ENCODE peak calls at places on chromosomes 12 and 14, in ten cellular contexts. One of them, this sample, is unnamed.

GRCh38 chr12:100955139-100955538 is 160.6 kb downstream of the ANO4 start:
- DNase-seq in natural killer cell treated with Interleukin-12 subunit alpha and Interleukin-12 subunit beta and Interleukin-15 and Interleukin-18, amount 100 ng/mL, for 72 hours: no peak
- DNase-seq in neural progenitor cell: no peak
- DNase-seq in GM23338: peak; percentile 57
- DNase-seq in progenitor cell of endocrine pancreas: no peak
- DNase-seq in HT-29: no peak
- DNase-seq in fibroblast of pulmonary artery: peak; percentile 72
- DNase-seq in T-helper 2 cell: no peak
- DNase-seq in activated CD4-positive, CD25-positive, alpha-beta regulatory T cell treated with anti-CD3 and anti-CD28 coated beads, Interleukin-2, amount 50 U/mL, for 72 hours: no peak
- DNase-seq in posterior vena cava: no peak
- DNase-seq in this sample: no peak

GRCh38 chr14:26132061-26132460 is 465.8 kb downstream of the NOVA1 start:
- DNase-seq in HT-29: no peak
- DNase-seq in neural progenitor cell: no peak
- DNase-seq in progenitor cell of endocrine pancreas: no peak
- DNase-seq in natural killer cell treated with Interleukin-12 subunit alpha and Interleukin-12 subunit beta and Interleukin-15 and Interleukin-18, amount 100 ng/mL, for 72 hours: no peak
- DNase-seq in posterior vena cava: no peak
- DNase-seq in GM23338: no peak
- DNase-seq in T-helper 2 cell: no peak
- DNase-seq in activated CD4-positive, CD25-positive, alpha-beta regulatory T cell treated with anti-CD3 and anti-CD28 coated beads, Interleukin-2, amount 50 U/mL, for 72 hours: no peak
- DNase-seq in fibroblast of pulmonary artery: peak; percentile 80
- DNase-seq in this sample: no peak

GRCh38 chr14:92475451-92476187 is 38.0 kb upstream of the RIN3 start:
- DNase-seq in activated CD4-positive, CD25-positive, alpha-beta regulatory T cell treated with anti-CD3 and anti-CD28 coated beads, Interleukin-2, amount 50 U/mL, for 72 hours: no peak
- DNase-seq in neural progenitor cell: no peak
- DNase-seq in fibroblast of pulmonary artery: peak; percentile 95
- DNase-seq in natural killer cell treated with Interleukin-12 subunit alpha and Interleukin-12 subunit beta and Interleukin-15 and Interleukin-18, amount 100 ng/mL, for 72 hours: no peak
- DNase-seq in HT-29: no peak
- DNase-seq in T-helper 2 cell: no peak
- DNase-seq in progenitor cell of endocrine pancreas: no peak
- DNase-seq in posterior vena cava: no peak
- DNase-seq in GM23338: no peak
- DNase-seq in this sample: no peak

GRCh38 chr12:66188584-66189475 is at the start of gene IRAK3:
- DNase-seq in neural progenitor cell: peak; percentile 74
- DNase-seq in T-helper 2 cell: peak; percentile 22
- DNase-seq in fibroblast of pulmonary artery: peak; percentile 82
- DNase-seq in posterior vena cava: peak; percentile 98
- DNase-seq in GM23338: peak; percentile 69
- DNase-seq in activated CD4-positive, CD25-positive, alpha-beta regulatory T cell treated with anti-CD3 and anti-CD28 coated beads, Interleukin-2, amount 50 U/mL, for 72 hours: peak; percentile 52
- DNase-seq in progenitor cell of endocrine pancreas: peak; percentile 30
- DNase-seq in natural killer cell treated with Interleukin-12 subunit alpha and Interleukin-12 subunit beta and Interleukin-15 and Interleukin-18, amount 100 ng/mL, for 72 hours: peak; percentile 92
- DNase-seq in HT-29: no peak
- DNase-seq in this sample: no peak

GRCh38 chr14:89240414-89240813 is 176.6 kb downstream of the FOXN3 start:
- DNase-seq in GM23338: no peak
- DNase-seq in neural progenitor cell: no peak
- DNase-seq in T-helper 2 cell: no peak
- DNase-seq in progenitor cell of endocrine pancreas: no peak
- DNase-seq in natural killer cell treated with Interleukin-12 subunit alpha and Interleukin-12 subunit beta and Interleukin-15 and Interleukin-18, amount 100 ng/mL, for 72 hours: no peak
- DNase-seq in fibroblast of pulmonary artery: peak; percentile 31
- DNase-seq in posterior vena cava: no peak
- DNase-seq in activated CD4-positive, CD25-positive, alpha-beta regulatory T cell treated with anti-CD3 and anti-CD28 coated beads, Interleukin-2, amount 50 U/mL, for 72 hours: no peak
- DNase-seq in HT-29: no peak
- DNase-seq in this sample: no peak

GRCh38 chr12:44628180-44628579 is 247.9 kb downstream of the NELL2 start:
- DNase-seq in neural progenitor cell: no peak
- DNase-seq in fibroblast of pulmonary artery: no peak
- DNase-seq in progenitor cell of endocrine pancreas: no peak
- DNase-seq in posterior vena cava: no peak
- DNase-seq in T-helper 2 cell: no peak
- DNase-seq in GM23338: no peak
- DNase-seq in natural killer cell treated with Interleukin-12 subunit alpha and Interleukin-12 subunit beta and Interleukin-15 and Interleukin-18, amount 100 ng/mL, for 72 hours: no peak
- DNase-seq in HT-29: no peak
- DNase-seq in activated CD4-positive, CD25-positive, alpha-beta regulatory T cell treated with anti-CD3 and anti-CD28 coated beads, Interleukin-2, amount 50 U/mL, for 72 hours: no peak
- DNase-seq in this sample: no peak

GRCh38 chr14:99780690-99781089 is 12.5 kb upstream of the EML1 start:
- DNase-seq in activated CD4-positive, CD25-positive, alpha-beta regulatory T cell treated with anti-CD3 and anti-CD28 coated beads, Interleukin-2, amount 50 U/mL, for 72 hours: no peak
- DNase-seq in posterior vena cava: no peak
- DNase-seq in progenitor cell of endocrine pancreas: no peak
- DNase-seq in GM23338: no peak
- DNase-seq in neural progenitor cell: no peak
- DNase-seq in fibroblast of pulmonary artery: no peak
- DNase-seq in natural killer cell treated with Interleukin-12 subunit alpha and Interleukin-12 subunit beta and Interleukin-15 and Interleukin-18, amount 100 ng/mL, for 72 hours: no peak
- DNase-seq in HT-29: no peak
- DNase-seq in T-helper 2 cell: no peak
- DNase-seq in this sample: no peak

GRCh38 chr12:65511134-65511912 is 232.8 kb downstream of the MSRB3 start:
- DNase-seq in posterior vena cava: no peak
- DNase-seq in T-helper 2 cell: no peak
- DNase-seq in activated CD4-positive, CD25-positive, alpha-beta regulatory T cell treated with anti-CD3 and anti-CD28 coated beads, Interleukin-2, amount 50 U/mL, for 72 hours: no peak
- DNase-seq in neural progenitor cell: no peak
- DNase-seq in GM23338: no peak
- DNase-seq in natural killer cell treated with Interleukin-12 subunit alpha and Interleukin-12 subunit beta and Interleukin-15 and Interleukin-18, amount 100 ng/mL, for 72 hours: no peak
- DNase-seq in progenitor cell of endocrine pancreas: no peak
- DNase-seq in HT-29: no peak
- DNase-seq in fibroblast of pulmonary artery: no peak
- DNase-seq in this sample: no peak

GRCh38 chr14:38107216-38107631 is 100.5 kb upstream of the SSTR1 start:
- DNase-seq in activated CD4-positive, CD25-positive, alpha-beta regulatory T cell treated with anti-CD3 and anti-CD28 coated beads, Interleukin-2, amount 50 U/mL, for 72 hours: no peak
- DNase-seq in neural progenitor cell: no peak
- DNase-seq in HT-29: no peak
- DNase-seq in posterior vena cava: no peak
- DNase-seq in fibroblast of pulmonary artery: no peak
- DNase-seq in T-helper 2 cell: no peak
- DNase-seq in progenitor cell of endocrine pancreas: no peak
- DNase-seq in GM23338: no peak
- DNase-seq in natural killer cell treated with Interleukin-12 subunit alpha and Interleukin-12 subunit beta and Interleukin-15 and Interleukin-18, amount 100 ng/mL, for 72 hours: peak; percentile 84
- DNase-seq in this sample: no peak

GRCh38 chr14:21523203-21523602 is 2.9 kb downstream of the SALL2 start:
- DNase-seq in neural progenitor cell: no peak
- DNase-seq in GM23338: no peak
- DNase-seq in HT-29: no peak
- DNase-seq in T-helper 2 cell: no peak
- DNase-seq in activated CD4-positive, CD25-positive, alpha-beta regulatory T cell treated with anti-CD3 and anti-CD28 coated beads, Interleukin-2, amount 50 U/mL, for 72 hours: no peak
- DNase-seq in progenitor cell of endocrine pancreas: no peak
- DNase-seq in natural killer cell treated with Interleukin-12 subunit alpha and Interleukin-12 subunit beta and Interleukin-15 and Interleukin-18, amount 100 ng/mL, for 72 hours: no peak
- DNase-seq in fibroblast of pulmonary artery: no peak
- DNase-seq in posterior vena cava: no peak
- DNase-seq in this sample: no peak

GRCh38 chr12:55829967-55830600 is 697 bp upstream of the DNAJC14 start:
- DNase-seq in HT-29: no peak
- DNase-seq in GM23338: peak; percentile 77
- DNase-seq in fibroblast of pulmonary artery: no peak
- DNase-seq in activated CD4-positive, CD25-positive, alpha-beta regulatory T cell treated with anti-CD3 and anti-CD28 coated beads, Interleukin-2, amount 50 U/mL, for 72 hours: peak; percentile 48
- DNase-seq in neural progenitor cell: peak; percentile 78
- DNase-seq in posterior vena cava: peak; percentile 90
- DNase-seq in T-helper 2 cell: peak; percentile 6
- DNase-seq in natural killer cell treated with Interleukin-12 subunit alpha and Interleukin-12 subunit beta and Interleukin-15 and Interleukin-18, amount 100 ng/mL, for 72 hours: no peak
- DNase-seq in progenitor cell of endocrine pancreas: peak; percentile 34
- DNase-seq in this sample: no peak

GRCh38 chr12:90211017-90211416 is 502.4 kb upstream of the ATP2B1 start:
- DNase-seq in activated CD4-positive, CD25-positive, alpha-beta regulatory T cell treated with anti-CD3 and anti-CD28 coated beads, Interleukin-2, amount 50 U/mL, for 72 hours: no peak
- DNase-seq in HT-29: peak; percentile 29
- DNase-seq in natural killer cell treated with Interleukin-12 subunit alpha and Interleukin-12 subunit beta and Interleukin-15 and Interleukin-18, amount 100 ng/mL, for 72 hours: no peak
- DNase-seq in T-helper 2 cell: no peak
- DNase-seq in fibroblast of pulmonary artery: peak; percentile 52
- DNase-seq in neural progenitor cell: no peak
- DNase-seq in posterior vena cava: no peak
- DNase-seq in GM23338: no peak
- DNase-seq in progenitor cell of endocrine pancreas: no peak
- DNase-seq in this sample: no peak

GRCh38 chr12:57522887-57523705 is 472 bp downstream of the MBD6 start:
- DNase-seq in posterior vena cava: peak; percentile 91
- DNase-seq in fibroblast of pulmonary artery: peak; percentile 68
- DNase-seq in neural progenitor cell: no peak
- DNase-seq in T-helper 2 cell: no peak
- DNase-seq in activated CD4-positive, CD25-positive, alpha-beta regulatory T cell treated with anti-CD3 and anti-CD28 coated beads, Interleukin-2, amount 50 U/mL, for 72 hours: no peak
- DNase-seq in HT-29: peak; percentile 49
- DNase-seq in GM23338: peak; percentile 82
- DNase-seq in progenitor cell of endocrine pancreas: peak; percentile 37
- DNase-seq in natural killer cell treated with Interleukin-12 subunit alpha and Interleukin-12 subunit beta and Interleukin-15 and Interleukin-18, amount 100 ng/mL, for 72 hours: no peak
- DNase-seq in this sample: no peak

GRCh38 chr12:113190761-113191160 is 5.2 kb downstream of the RITA1 start:
- DNase-seq in posterior vena cava: no peak
- DNase-seq in T-helper 2 cell: no peak
- DNase-seq in GM23338: peak; percentile 62
- DNase-seq in progenitor cell of endocrine pancreas: no peak
- DNase-seq in activated CD4-positive, CD25-positive, alpha-beta regulatory T cell treated with anti-CD3 and anti-CD28 coated beads, Interleukin-2, amount 50 U/mL, for 72 hours: no peak
- DNase-seq in neural progenitor cell: peak; percentile 56
- DNase-seq in fibroblast of pulmonary artery: peak; percentile 48
- DNase-seq in HT-29: peak; percentile 16
- DNase-seq in natural killer cell treated with Interleukin-12 subunit alpha and Interleukin-12 subunit beta and Interleukin-15 and Interleukin-18, amount 100 ng/mL, for 72 hours: no peak
- DNase-seq in this sample: no peak

GRCh38 chr12:94260717-94261116 is 112.3 kb downstream of the PLXNC1 start:
- DNase-seq in progenitor cell of endocrine pancreas: no peak
- DNase-seq in T-helper 2 cell: no peak
- DNase-seq in neural progenitor cell: no peak
- DNase-seq in activated CD4-positive, CD25-positive, alpha-beta regulatory T cell treated with anti-CD3 and anti-CD28 coated beads, Interleukin-2, amount 50 U/mL, for 72 hours: no peak
- DNase-seq in fibroblast of pulmonary artery: no peak
- DNase-seq in HT-29: no peak
- DNase-seq in posterior vena cava: no peak
- DNase-seq in GM23338: no peak
- DNase-seq in natural killer cell treated with Interleukin-12 subunit alpha and Interleukin-12 subunit beta and Interleukin-15 and Interleukin-18, amount 100 ng/mL, for 72 hours: no peak
- DNase-seq in this sample: no peak

GRCh38 chr12:11171953-11172675 is 1.1 kb downstream of the SMIM10L1 start:
- DNase-seq in T-helper 2 cell: no peak
- DNase-seq in HT-29: peak; percentile 58
- DNase-seq in natural killer cell treated with Interleukin-12 subunit alpha and Interleukin-12 subunit beta and Interleukin-15 and Interleukin-18, amount 100 ng/mL, for 72 hours: no peak
- DNase-seq in neural progenitor cell: peak; percentile 22
- DNase-seq in fibroblast of pulmonary artery: peak; percentile 39
- DNase-seq in GM23338: peak; percentile 43
- DNase-seq in progenitor cell of endocrine pancreas: no peak
- DNase-seq in posterior vena cava: no peak
- DNase-seq in activated CD4-positive, CD25-positive, alpha-beta regulatory T cell treated with anti-CD3 and anti-CD28 coated beads, Interleukin-2, amount 50 U/mL, for 72 hours: no peak
- DNase-seq in this sample: no peak

GRCh38 chr14:43019826-43020225 is 1413.2 kb downstream of the LRFN5 start:
- DNase-seq in progenitor cell of endocrine pancreas: no peak
- DNase-seq in natural killer cell treated with Interleukin-12 subunit alpha and Interleukin-12 subunit beta and Interleukin-15 and Interleukin-18, amount 100 ng/mL, for 72 hours: no peak
- DNase-seq in T-helper 2 cell: no peak
- DNase-seq in activated CD4-positive, CD25-positive, alpha-beta regulatory T cell treated with anti-CD3 and anti-CD28 coated beads, Interleukin-2, amount 50 U/mL, for 72 hours: no peak
- DNase-seq in fibroblast of pulmonary artery: no peak
- DNase-seq in HT-29: no peak
- DNase-seq in posterior vena cava: no peak
- DNase-seq in GM23338: no peak
- DNase-seq in neural progenitor cell: no peak
- DNase-seq in this sample: no peak

GRCh38 chr12:126747530-126748149 is 1519.3 kb upstream of the TMEM132C start:
- DNase-seq in posterior vena cava: no peak
- DNase-seq in fibroblast of pulmonary artery: peak; percentile 36
- DNase-seq in activated CD4-positive, CD25-positive, alpha-beta regulatory T cell treated with anti-CD3 and anti-CD28 coated beads, Interleukin-2, amount 50 U/mL, for 72 hours: peak; percentile 44
- DNase-seq in natural killer cell treated with Interleukin-12 subunit alpha and Interleukin-12 subunit beta and Interleukin-15 and Interleukin-18, amount 100 ng/mL, for 72 hours: no peak
- DNase-seq in T-helper 2 cell: no peak
- DNase-seq in neural progenitor cell: peak; percentile 67
- DNase-seq in HT-29: peak; percentile 67
- DNase-seq in progenitor cell of endocrine pancreas: peak; percentile 51
- DNase-seq in GM23338: peak; percentile 40
- DNase-seq in this sample: no peak

GRCh38 chr14:23460960-23461359 is 8.5 kb upstream of the NGDN start:
- DNase-seq in T-helper 2 cell: no peak
- DNase-seq in neural progenitor cell: no peak
- DNase-seq in GM23338: peak; percentile 41
- DNase-seq in natural killer cell treated with Interleukin-12 subunit alpha and Interleukin-12 subunit beta and Interleukin-15 and Interleukin-18, amount 100 ng/mL, for 72 hours: no peak
- DNase-seq in posterior vena cava: no peak
- DNase-seq in progenitor cell of endocrine pancreas: no peak
- DNase-seq in fibroblast of pulmonary artery: no peak
- DNase-seq in HT-29: no peak
- DNase-seq in activated CD4-positive, CD25-positive, alpha-beta regulatory T cell treated with anti-CD3 and anti-CD28 coated beads, Interleukin-2, amount 50 U/mL, for 72 hours: no peak
- DNase-seq in this sample: no peak

GRCh38 chr12:109783965-109784244 is 49.3 kb downstream of the TRPV4 start:
- DNase-seq in fibroblast of pulmonary artery: no peak
- DNase-seq in T-helper 2 cell: no peak
- DNase-seq in neural progenitor cell: no peak
- DNase-seq in GM23338: no peak
- DNase-seq in progenitor cell of endocrine pancreas: no peak
- DNase-seq in natural killer cell treated with Interleukin-12 subunit alpha and Interleukin-12 subunit beta and Interleukin-15 and Interleukin-18, amount 100 ng/mL, for 72 hours: no peak
- DNase-seq in HT-29: no peak
- DNase-seq in activated CD4-positive, CD25-positive, alpha-beta regulatory T cell treated with anti-CD3 and anti-CD28 coated beads, Interleukin-2, amount 50 U/mL, for 72 hours: no peak
- DNase-seq in posterior vena cava: no peak
- DNase-seq in this sample: no peak

GRCh38 chr12:14824012-14824634 is 10.1 kb upstream of the SMCO3 start:
- DNase-seq in fibroblast of pulmonary artery: no peak
- DNase-seq in activated CD4-positive, CD25-positive, alpha-beta regulatory T cell treated with anti-CD3 and anti-CD28 coated beads, Interleukin-2, amount 50 U/mL, for 72 hours: no peak
- DNase-seq in progenitor cell of endocrine pancreas: no peak
- DNase-seq in HT-29: no peak
- DNase-seq in T-helper 2 cell: no peak
- DNase-seq in posterior vena cava: no peak
- DNase-seq in neural progenitor cell: no peak
- DNase-seq in GM23338: no peak
- DNase-seq in natural killer cell treated with Interleukin-12 subunit alpha and Interleukin-12 subunit beta and Interleukin-15 and Interleukin-18, amount 100 ng/mL, for 72 hours: no peak
- DNase-seq in this sample: no peak

GRCh38 chr14:63435838-63436237 is 107.3 kb downstream of the PPP2R5E start:
- DNase-seq in activated CD4-positive, CD25-positive, alpha-beta regulatory T cell treated with anti-CD3 and anti-CD28 coated beads, Interleukin-2, amount 50 U/mL, for 72 hours: no peak
- DNase-seq in fibroblast of pulmonary artery: peak; percentile 67
- DNase-seq in GM23338: no peak
- DNase-seq in HT-29: no peak
- DNase-seq in neural progenitor cell: no peak
- DNase-seq in T-helper 2 cell: no peak
- DNase-seq in natural killer cell treated with Interleukin-12 subunit alpha and Interleukin-12 subunit beta and Interleukin-15 and Interleukin-18, amount 100 ng/mL, for 72 hours: no peak
- DNase-seq in posterior vena cava: peak; percentile 85
- DNase-seq in progenitor cell of endocrine pancreas: no peak
- DNase-seq in this sample: no peak

GRCh38 chr14:64363265-64363840 is 24.8 kb upstream of the MTHFD1 start:
- DNase-seq in progenitor cell of endocrine pancreas: no peak
- DNase-seq in neural progenitor cell: no peak
- DNase-seq in posterior vena cava: no peak
- DNase-seq in GM23338: no peak
- DNase-seq in natural killer cell treated with Interleukin-12 subunit alpha and Interleukin-12 subunit beta and Interleukin-15 and Interleukin-18, amount 100 ng/mL, for 72 hours: no peak
- DNase-seq in activated CD4-positive, CD25-positive, alpha-beta regulatory T cell treated with anti-CD3 and anti-CD28 coated beads, Interleukin-2, amount 50 U/mL, for 72 hours: no peak
- DNase-seq in T-helper 2 cell: no peak
- DNase-seq in fibroblast of pulmonary artery: peak; percentile 46
- DNase-seq in HT-29: no peak
- DNase-seq in this sample: no peak

GRCh38 chr12:6752181-6752930 is 585 bp downstream of the MLF2 start:
- DNase-seq in HT-29: peak; percentile 48
- DNase-seq in T-helper 2 cell: no peak
- DNase-seq in activated CD4-positive, CD25-positive, alpha-beta regulatory T cell treated with anti-CD3 and anti-CD28 coated beads, Interleukin-2, amount 50 U/mL, for 72 hours: no peak
- DNase-seq in fibroblast of pulmonary artery: peak; percentile 62
- DNase-seq in progenitor cell of endocrine pancreas: no peak
- DNase-seq in posterior vena cava: no peak
- DNase-seq in neural progenitor cell: peak; percentile 79
- DNase-seq in GM23338: peak; percentile 79
- DNase-seq in natural killer cell treated with Interleukin-12 subunit alpha and Interleukin-12 subunit beta and Interleukin-15 and Interleukin-18, amount 100 ng/mL, for 72 hours: no peak
- DNase-seq in this sample: no peak

GRCh38 chr14:104753528-104754212 is 723 bp downstream of the SIVA1 start:
- DNase-seq in T-helper 2 cell: no peak
- DNase-seq in HT-29: no peak
- DNase-seq in activated CD4-positive, CD25-positive, alpha-beta regulatory T cell treated with anti-CD3 and anti-CD28 coated beads, Interleukin-2, amount 50 U/mL, for 72 hours: no peak
- DNase-seq in neural progenitor cell: peak; percentile 50
- DNase-seq in fibroblast of pulmonary artery: no peak
- DNase-seq in natural killer cell treated with Interleukin-12 subunit alpha and Interleukin-12 subunit beta and Interleukin-15 and Interleukin-18, amount 100 ng/mL, for 72 hours: no peak
- DNase-seq in GM23338: peak; percentile 44
- DNase-seq in posterior vena cava: no peak
- DNase-seq in progenitor cell of endocrine pancreas: no peak
- DNase-seq in this sample: no peak

GRCh38 chr14:63562414-63562813 is 19.2 kb upstream of the PPP2R5E start:
- DNase-seq in HT-29: no peak
- DNase-seq in neural progenitor cell: no peak
- DNase-seq in progenitor cell of endocrine pancreas: no peak
- DNase-seq in GM23338: no peak
- DNase-seq in natural killer cell treated with Interleukin-12 subunit alpha and Interleukin-12 subunit beta and Interleukin-15 and Interleukin-18, amount 100 ng/mL, for 72 hours: no peak
- DNase-seq in activated CD4-positive, CD25-positive, alpha-beta regulatory T cell treated with anti-CD3 and anti-CD28 coated beads, Interleukin-2, amount 50 U/mL, for 72 hours: no peak
- DNase-seq in posterior vena cava: no peak
- DNase-seq in T-helper 2 cell: no peak
- DNase-seq in fibroblast of pulmonary artery: peak; percentile 35
- DNase-seq in this sample: no peak

GRCh38 chr14:51457858-51458562 is 193.7 kb upstream of the FRMD6 start:
- DNase-seq in activated CD4-positive, CD25-positive, alpha-beta regulatory T cell treated with anti-CD3 and anti-CD28 coated beads, Interleukin-2, amount 50 U/mL, for 72 hours: no peak
- DNase-seq in posterior vena cava: no peak
- DNase-seq in fibroblast of pulmonary artery: no peak
- DNase-seq in GM23338: no peak
- DNase-seq in T-helper 2 cell: no peak
- DNase-seq in neural progenitor cell: no peak
- DNase-seq in progenitor cell of endocrine pancreas: no peak
- DNase-seq in natural killer cell treated with Interleukin-12 subunit alpha and Interleukin-12 subunit beta and Interleukin-15 and Interleukin-18, amount 100 ng/mL, for 72 hours: no peak
- DNase-seq in HT-29: no peak
- DNase-seq in this sample: no peak

GRCh38 chr14:89093083-89093482 is 268.6 kb downstream of the TTC8 start:
- DNase-seq in neural progenitor cell: no peak
- DNase-seq in HT-29: no peak
- DNase-seq in progenitor cell of endocrine pancreas: no peak
- DNase-seq in posterior vena cava: no peak
- DNase-seq in fibroblast of pulmonary artery: peak; percentile 6
- DNase-seq in T-helper 2 cell: no peak
- DNase-seq in activated CD4-positive, CD25-positive, alpha-beta regulatory T cell treated with anti-CD3 and anti-CD28 coated beads, Interleukin-2, amount 50 U/mL, for 72 hours: no peak
- DNase-seq in GM23338: no peak
- DNase-seq in natural killer cell treated with Interleukin-12 subunit alpha and Interleukin-12 subunit beta and Interleukin-15 and Interleukin-18, amount 100 ng/mL, for 72 hours: no peak
- DNase-seq in this sample: no peak